ENCODE peak calls at places on chromosome 3, in eight cellular contexts. D is left lung, C is colonic mucosa, W is spleen, B is aorta, T is OCI-LY7, V is esophagus squamous epithelium, U is neural progenitor cell. S is an unnamed sample.

GRCh38 chr3:119145128-119145499 is 851 bp upstream of the TEX55 start:
- DNase-seq in D (no peak), C (no peak), W (no peak), B (no peak), T (no peak), V (no peak), U (no peak), S (no peak)

GRCh38 chr3:189727898-189728297 is 96.7 kb downstream of the TP63 start:
- DNase-seq in D (no peak), C (no peak), W (no peak), B (no peak), T (no peak), V (no peak), U (no peak), S (no peak)

GRCh38 chr3:119395923-119396358 is 67.5 kb downstream of the TMEM39A start:
- DNase-seq in D (no peak), C (no peak), W (no peak), B (no peak), T (no peak), V (no peak), U (no peak), S (no peak)

GRCh38 chr3:27718459-27718858 is 3.7 kb downstream of the EOMES start:
- DNase-seq in D (no peak), C (no peak), W (no peak), B (no peak), T (no peak), V (no peak), U (no peak), S (no peak)

GRCh38 chr3:23728651-23729117 is 77.1 kb upstream of the UBE2E1 start:
- DNase-seq in D (no peak), C (no peak), W (no peak), B (no peak), T (no peak), V (no peak), U (peak; percentile 76), S (no peak)

GRCh38 chr3:108453541-108454057 is 56.8 kb downstream of the MYH15 start:
- DNase-seq in D (no peak), C (no peak), W (no peak), B (no peak), T (no peak), V (no peak), U (no peak), S (no peak)

GRCh38 chr3:152196782-152197181 is 71.9 kb upstream of the MBNL1 start:
- DNase-seq in D (no peak), C (no peak), W (no peak), B (no peak), T (peak; percentile 57), V (no peak), U (no peak), S (no peak)

GRCh38 chr3:49812916-49813496 is 747 bp downstream of the UBA7 start:
- DNase-seq in D (no peak), C (no peak), W (no peak), B (no peak), T (no peak), V (no peak), U (no peak), S (no peak)

GRCh38 chr3:150308481-150308918 is 99.6 kb upstream of the TSC22D2 start:
- DNase-seq in D (no peak), C (peak; percentile 75), W (no peak), B (no peak), T (no peak), V (no peak), U (no peak), S (no peak)

GRCh38 chr3:37136067-37136466 is 38.3 kb downstream of the LRRFIP2 start:
- DNase-seq in D (no peak), C (no peak), W (no peak), B (no peak), T (no peak), V (no peak), U (no peak), S (no peak)

GRCh38 chr3:37140899-37141541 is 33.4 kb downstream of the LRRFIP2 start:
- DNase-seq in D (no peak), C (no peak), W (no peak), B (no peak), T (no peak), V (no peak), U (no peak), S (no peak)

GRCh38 chr3:37137516-37137915 is 36.9 kb downstream of the LRRFIP2 start:
- DNase-seq in D (no peak), C (no peak), W (no peak), B (no peak), T (no peak), V (no peak), U (no peak), S (no peak)

GRCh38 chr3:37139567-37140052 is 34.8 kb downstream of the LRRFIP2 start:
- DNase-seq in D (no peak), C (peak; percentile 81), W (no peak), B (no peak), T (no peak), V (no peak), U (no peak), S (no peak)

GRCh38 chr3:37138816-37139215 is 35.6 kb downstream of the LRRFIP2 start:
- DNase-seq in D (no peak), C (no peak), W (no peak), B (no peak), T (no peak), V (no peak), U (no peak), S (no peak)
- H3K27ac ChIP-seq in D (no peak overlapping the region), C (peak overlapping the region; percentile 51), W (no peak overlapping the region), B (no peak overlapping the region), T (no peak overlapping the region), V (no peak overlapping the region), U (no peak overlapping the region), S (no peak overlapping the region)

DNA sequence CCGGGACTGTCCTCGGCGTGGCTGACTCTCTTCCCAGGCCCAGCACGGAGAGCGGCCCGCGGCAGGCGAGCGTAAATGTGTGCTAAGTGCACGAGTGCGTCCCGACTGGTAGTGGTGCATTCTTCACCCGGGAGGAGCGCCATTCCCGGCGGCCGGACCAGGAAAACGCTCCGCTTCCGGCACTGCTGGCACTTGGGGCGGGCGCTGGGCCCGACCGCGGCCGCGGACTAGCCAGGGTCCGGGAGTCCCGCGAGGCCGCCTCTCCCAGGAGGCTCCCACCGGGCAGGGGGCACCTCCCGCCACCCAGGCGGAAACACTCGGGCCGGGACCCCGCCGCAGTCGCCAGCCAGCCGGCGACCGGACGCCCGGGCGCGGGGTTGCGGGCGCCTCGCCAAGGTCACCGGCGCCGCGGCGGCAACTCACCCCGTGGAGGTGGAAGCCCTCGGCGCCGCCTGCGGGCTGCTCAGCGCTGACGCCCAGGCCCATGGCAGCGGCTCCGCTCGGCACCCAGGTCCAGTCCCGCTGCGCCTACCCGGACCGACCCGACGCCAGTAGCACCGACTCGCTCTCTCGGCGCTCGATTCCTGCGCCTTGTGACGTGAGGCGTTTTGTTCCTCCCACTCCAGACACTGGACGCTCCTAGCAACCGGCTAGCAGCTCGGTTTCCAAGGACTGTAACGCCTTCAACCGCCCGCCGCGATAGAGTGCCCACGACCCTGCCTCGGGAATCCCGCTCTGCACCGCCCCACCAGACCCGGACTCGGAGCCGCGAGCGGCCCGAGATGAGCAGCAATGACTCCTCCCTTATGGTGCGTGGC is at the start of the genes GORASP1 and TTC21A:
- DNase-seq in D (peak; percentile 96), C (peak; percentile 93), W (peak; percentile 96), B (peak; percentile 96), T (peak; percentile 76), V (peak; percentile 23), U (peak; percentile 93), S (peak; percentile 88)
- H3K36me3 ChIP-seq in D (no peaks in the 10 kb centered on the region), C (no peaks in the 10 kb centered on the region), W (no peaks in the 10 kb centered on the region), B (no peaks in the 10 kb centered on the region), T (peaks cover 28% of the 10 kb centered on the region), V (no peaks in the 10 kb centered on the region), U (no peaks in the 10 kb centered on the region), S (no peaks in the 10 kb centered on the region)

GRCh38 chr3:188617988-188618701 is 464.2 kb downstream of the LPP start:
- DNase-seq in D (no peak), C (no peak), W (no peak), B (no peak), T (no peak), V (no peak), U (no peak), S (no peak)
- H3K27ac ChIP-seq in D (no peak overlapping the region), C (no peak overlapping the region), W (no peak overlapping the region), B (no peak overlapping the region), T (no peak overlapping the region), V (peak overlapping the region; percentile 30), U (no peak overlapping the region), S (peak overlapping the region; percentile 39)

GRCh38 chr3:9396301-9396631 is 1.1 kb upstream of the SETD5 start:
- DNase-seq in D (no peak), C (peak; percentile 94), W (no peak), B (no peak), T (peak; percentile 89), V (peak; percentile 84), U (peak; percentile 93), S (peak; percentile 95)
- H3K36me3 ChIP-seq in D (peaks cover 24% of the 10 kb centered on the region), C (no peaks in the 10 kb centered on the region), W (peaks cover 12% of the 10 kb centered on the region), B (no peaks in the 10 kb centered on the region), T (peaks cover 73% of the 10 kb centered on the region), V (no peaks in the 10 kb centered on the region), U (peaks cover 19% of the 10 kb centered on the region), S (peaks cover 6% of the 10 kb centered on the region)

DNA sequence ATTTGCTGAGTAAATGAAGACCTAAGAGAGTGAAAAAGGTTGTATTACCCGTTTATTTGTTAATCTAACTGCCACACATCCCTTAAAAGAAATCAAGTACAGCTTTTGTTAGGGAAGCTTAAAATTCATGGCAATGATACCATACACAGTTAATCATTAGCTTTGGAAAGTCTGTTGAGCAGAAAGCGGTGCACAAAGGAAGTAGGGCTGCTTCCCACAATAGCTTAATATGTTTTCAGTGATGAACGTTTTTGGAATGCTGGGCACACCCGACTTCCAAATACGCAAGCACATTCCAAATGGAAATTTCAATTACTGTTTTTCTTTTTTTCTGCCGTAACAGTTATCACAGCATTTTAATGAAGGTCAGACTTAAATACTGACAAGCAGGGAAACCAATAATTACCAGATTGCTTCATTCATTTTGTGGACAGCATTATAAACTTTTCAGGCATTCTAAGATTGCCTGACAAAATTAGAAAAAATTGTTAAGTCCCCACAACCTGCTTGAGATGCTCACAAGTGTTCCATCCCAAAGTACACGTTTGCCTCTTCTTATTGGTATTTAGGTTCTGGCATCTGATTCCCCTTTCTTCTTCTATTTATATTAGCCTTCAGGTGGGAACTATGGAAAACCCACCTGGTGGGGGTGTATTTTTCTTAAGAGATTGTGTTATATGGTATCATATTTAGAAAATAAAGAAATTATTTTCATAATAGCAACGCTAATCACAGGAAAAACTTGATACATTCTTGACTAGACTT is 1.1 kb upstream of the ECT2 start:
- DNase-seq in D (no peak), C (peak; percentile 48), W (no peak), B (no peak), T (no peak), V (no peak), U (no peak), S (no peak)
- H3K27ac ChIP-seq in D (peak overlapping the region; percentile 81), C (peak overlapping the region; percentile 83), W (peak overlapping the region; percentile 89), B (peak overlapping the region; percentile 43), T (no peak overlapping the region), V (peak overlapping the region; percentile 91), U (no peak overlapping the region), S (peak overlapping the region; percentile 76)

DNA sequence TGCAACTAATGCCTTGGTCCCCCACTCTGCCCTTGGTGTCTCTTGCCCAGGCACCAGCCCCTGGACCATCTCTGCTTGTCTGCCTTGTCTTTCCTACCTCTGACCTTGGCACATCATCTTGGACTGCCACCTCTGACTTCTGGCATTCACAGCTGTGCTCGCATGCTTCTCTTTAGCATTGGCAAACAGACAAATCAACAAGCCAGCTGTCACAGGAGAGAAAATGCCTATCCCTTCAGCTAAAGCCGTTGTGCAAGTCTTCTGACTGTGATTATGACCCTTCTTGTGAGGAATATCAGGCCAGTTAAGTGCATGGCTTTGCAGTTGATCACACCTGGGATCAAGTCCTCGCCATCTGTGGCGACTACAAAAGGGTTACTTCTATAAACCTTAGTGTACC is 84.6 kb downstream of the PRICKLE2 start:
- DNase-seq in D (no peak), C (no peak), W (no peak), B (no peak), T (no peak), V (no peak), U (no peak), S (no peak)
- H3K36me3 ChIP-seq in D (peaks cover 3% of the 10 kb centered on the region), C (no peaks in the 10 kb centered on the region), W (no peaks in the 10 kb centered on the region), B (peaks cover 2% of the 10 kb centered on the region), T (no peaks in the 10 kb centered on the region), V (no peaks in the 10 kb centered on the region), U (no peaks in the 10 kb centered on the region), S (peaks cover 13% of the 10 kb centered on the region)

S was measured in tibial artery.